ENCODE peak calls at places on chromosome 4, in ten cellular contexts. H, I, L, G, C, K, U, A, X and S are unnamed samples.

GRCh38 chr4:1567808-1568581 is 116.1 kb downstream of the FAM53A start:
- DNase-seq in G (no peak), K (peak; percentile 66), X (no peak), L (no peak), I (no peak), U (peak; percentile 35), C (peak; percentile 5), H (no peak), A (peak; percentile 44), S (no peak)

GRCh38 chr4:111982089-111982488 is 163.2 kb upstream of the FAM241A start:
- DNase-seq in I (no peak), X (no peak), K (no peak), L (no peak), H (no peak), U (no peak), G (no peak), A (no peak), C (no peak), S (no peak)

GRCh38 chr4:158949094-158949493 is 153.8 kb upstream of the RAPGEF2 start:
- DNase-seq in I (no peak), C (no peak), A (no peak), H (no peak), X (no peak), G (no peak), L (peak; percentile 47), K (no peak), U (no peak), S (no peak)

GRCh38 chr4:71026086-71026485 is 32.6 kb downstream of the DCK start:
- DNase-seq in C (no peak), G (no peak), H (no peak), L (peak; percentile 80), K (no peak), I (no peak), X (no peak), U (no peak), A (no peak), S (no peak)

GRCh38 chr4:176002007-176002623 is 63.5 kb upstream of the WDR17 start:
- DNase-seq in L (peak; percentile 12), G (peak; percentile 1), U (peak; percentile 70), A (peak; percentile 48), X (no peak), I (no peak), K (peak; percentile 76), C (peak; percentile 45), H (no peak), S (peak; percentile 78)

GRCh38 chr4:94561249-94562024 is 109.7 kb downstream of the PDLIM5 start:
- DNase-seq in C (no peak), H (no peak), A (no peak), G (no peak), K (no peak), I (no peak), L (peak; percentile 97), X (no peak), U (no peak), S (no peak)

GRCh38 chr4:16721618-16722291 is 176.7 kb downstream of the LDB2 start:
- DNase-seq in A (no peak), U (no peak), I (no peak), X (no peak), L (peak; percentile 87), G (no peak), C (no peak), H (no peak), K (no peak), S (no peak)

GRCh38 chr4:8409271-8410065 is 31.1 kb downstream of the ACOX3 start:
- DNase-seq in A (peak; percentile 74), I (no peak), L (no peak), C (no peak), H (no peak), K (no peak), U (no peak), G (no peak), X (peak; percentile 34), S (no peak)

GRCh38 chr4:154908168-154908567 is 127.1 kb downstream of the RBM46 start:
- DNase-seq in L (no peak), A (no peak), G (no peak), K (no peak), H (no peak), I (no peak), U (no peak), C (no peak), X (no peak), S (no peak)

GRCh38 chr4:61246003-61246402 is 45.9 kb downstream of the ADGRL3 start:
- DNase-seq in A (no peak), X (no peak), I (no peak), C (no peak), U (no peak), L (no peak), H (peak; percentile 50), G (no peak), K (no peak), S (no peak)

GRCh38 chr4:19850909-19851308 is 400.8 kb upstream of the SLIT2 start:
- DNase-seq in L (peak; percentile 93), K (no peak), G (no peak), U (no peak), A (no peak), C (no peak), X (no peak), I (no peak), H (no peak), S (no peak)

GRCh38 chr4:152594981-152595916 is 59.4 kb upstream of the FBXW7 start:
- DNase-seq in X (no peak), C (no peak), L (no peak), H (no peak), A (no peak), G (peak; percentile 57), U (no peak), I (peak; percentile 40), K (no peak), S (no peak)

GRCh38 chr4:52883707-52884669 is 21.9 kb downstream of the RASL11B start:
- DNase-seq in G (no peak), I (no peak), H (no peak), A (no peak), L (no peak), C (no peak), K (no peak), X (no peak), U (no peak), S (no peak)

GRCh38 chr4:56757270-56757746 is 64.2 kb downstream of the SPINK2 start:
- DNase-seq in X (peak; percentile 1), U (peak; percentile 23), I (no peak), G (no peak), A (no peak), K (peak; percentile 82), C (no peak), L (peak; percentile 63), H (no peak), S (no peak)

GRCh38 chr4:40283968-40284367 is 51.2 kb upstream of the CHRNA9 start:
- DNase-seq in L (peak; percentile 92), I (no peak), X (peak; percentile 68), H (no peak), C (no peak), G (no peak), A (no peak), K (no peak), U (no peak), S (no peak)

GRCh38 chr4:1541449-1542225 is 135.4 kb upstream of the NKX1-1 start:
- DNase-seq in I (no peak), U (no peak), C (no peak), A (no peak), X (no peak), L (no peak), H (no peak), G (no peak), K (peak; percentile 77), S (no peak)

GRCh38 chr4:80215449-80216052 is 18.2 kb downstream of the PRDM8 start:
- DNase-seq in U (no peak), X (no peak), K (no peak), G (no peak), L (peak; percentile 31), C (no peak), I (peak; percentile 20), A (no peak), H (peak; percentile 59), S (no peak)